ENCODE peak calls at places on chromosome 1, in six cellular contexts. J, A, L, D, I and B are unnamed samples.

GRCh38 chr1:205243355-205244191 is 15.8 kb downstream of the TMCC2 start:
- DNase-seq in J (no peak), A (no peak), L (no peak), D (no peak), I (no peak), B (no peak)

GRCh38 chr1:78570539-78570938 is 49.7 kb upstream of the IFI44L start:
- DNase-seq in J (no peak), A (no peak), L (no peak), D (no peak), I (no peak), B (no peak)

GRCh38 chr1:170537798-170538503 is 6.0 kb downstream of the GORAB start:
- DNase-seq in J (no peak), A (no peak), L (no peak), D (no peak), I (no peak), B (no peak)

GRCh38 chr1:119209943-119210342 is 69.5 kb upstream of the WARS2 start:
- DNase-seq in J (no peak), A (no peak), L (no peak), D (no peak), I (no peak), B (no peak)

GRCh38 chr1:214028999-214029406 is 41.2 kb downstream of the PROX1 start:
- DNase-seq in J (no peak), A (no peak), L (no peak), D (no peak), I (no peak), B (no peak)

GRCh38 chr1:232306269-232306911 is 323.5 kb downstream of the SIPA1L2 start:
- DNase-seq in J (peak), A (peak), L (peak), D (no peak), I (no peak), B (peak)

GRCh38 chr1:7450772-7451171 is 320.3 kb upstream of the VAMP3 start:
- DNase-seq in J (peak), A (no peak), L (no peak), D (no peak), I (no peak), B (no peak)

GRCh38 chr1:77680173-77680572 is 2.3 kb downstream of the ZZZ3 start:
- DNase-seq in J (no peak), A (no peak), L (no peak), D (no peak), I (no peak), B (no peak)

GRCh38 chr1:92538048-92538412 is 51.3 kb upstream of the GFI1 start:
- DNase-seq in J (no peak), A (no peak), L (no peak), D (no peak), I (no peak), B (no peak)

GRCh38 chr1:50661626-50662025 is 238.4 kb upstream of the DMRTA2 start:
- DNase-seq in J (no peak), A (no peak), L (no peak), D (no peak), I (no peak), B (no peak)

GRCh38 chr1:83998599-83999315 is at the start of gene TTLL7:
- DNase-seq in J (peak), A (peak), L (peak), D (peak), I (peak), B (peak)

GRCh38 chr1:2990376-2991115 is 30.7 kb upstream of the ACTRT2 start:
- DNase-seq in J (no peak), A (peak), L (no peak), D (no peak), I (no peak), B (peak)

GRCh38 chr1:117173711-117174110 is 37.0 kb downstream of the VTCN1 start:
- DNase-seq in J (no peak), A (no peak), L (no peak), D (no peak), I (no peak), B (no peak)

GRCh38 chr1:6922096-6922931 is 137.1 kb downstream of the CAMTA1 start:
- DNase-seq in J (peak), A (no peak), L (peak), D (no peak), I (no peak), B (peak)

GRCh38 chr1:98929456-98929855 is 75.2 kb downstream of the PLPPR5 start:
- DNase-seq in J (no peak), A (no peak), L (no peak), D (no peak), I (no peak), B (no peak)

GRCh38 chr1:20735581-20736111 is 3.1 kb upstream of the SH2D5 start:
- DNase-seq in J (no peak), A (no peak), L (no peak), D (no peak), I (no peak), B (no peak)